ENCODE peak calls at places on chromosomes 1 and 21, in four cellular contexts. One of them, this sample, is unnamed.

GRCh38 chr1:53262000-53262399 is 23.7 kb upstream of the MAGOH start:
- DNase-seq in heart left ventricle: no peak
- DNase-seq in IMR-90: no peak
- DNase-seq in body of pancreas: no peak
- DNase-seq in this sample: no peak

GRCh38 chr1:3762151-3762872 is 10.1 kb downstream of the CCDC27 start:
- DNase-seq in heart left ventricle: no peak
- DNase-seq in IMR-90: no peak
- DNase-seq in body of pancreas: no peak
- DNase-seq in this sample: no peak

GRCh38 chr1:83970119-83970518 is 28.8 kb downstream of the TTLL7 start:
- DNase-seq in heart left ventricle: no peak
- DNase-seq in IMR-90: no peak
- DNase-seq in body of pancreas: no peak
- DNase-seq in this sample: no peak

GRCh38 chr1:208231929-208232360 is 12.2 kb downstream of the PLXNA2 start:
- DNase-seq in heart left ventricle: no peak
- DNase-seq in IMR-90: peak; percentile 87
- DNase-seq in body of pancreas: peak; percentile 47
- DNase-seq in this sample: no peak

GRCh38 chr1:87684786-87685185 is 356.1 kb downstream of the LMO4 start:
- DNase-seq in heart left ventricle: peak; percentile 10
- DNase-seq in IMR-90: peak; percentile 72
- DNase-seq in body of pancreas: no peak
- DNase-seq in this sample: no peak

GRCh38 chr1:172682812-172683211 is 23.9 kb downstream of the FASLG start:
- DNase-seq in heart left ventricle: no peak
- DNase-seq in IMR-90: no peak
- DNase-seq in body of pancreas: no peak
- DNase-seq in this sample: no peak

GRCh38 chr1:44571712-44572571 is 102.3 kb downstream of the TMEM53 start:
- DNase-seq in heart left ventricle: no peak
- DNase-seq in IMR-90: no peak
- DNase-seq in body of pancreas: peak; percentile 12
- DNase-seq in this sample: no peak

GRCh38 chr1:110055493-110056283 is 14.8 kb downstream of the ALX3 start:
- DNase-seq in heart left ventricle: no peak
- DNase-seq in IMR-90: peak; percentile 67
- DNase-seq in body of pancreas: no peak
- DNase-seq in this sample: no peak

GRCh38 chr1:116373451-116374339 is 651 bp downstream of the ATP1A1 start:
- DNase-seq in heart left ventricle: peak; percentile 80
- DNase-seq in IMR-90: peak; percentile 24
- DNase-seq in body of pancreas: peak; percentile 70
- DNase-seq in this sample: peak; percentile 67

GRCh38 chr1:36224537-36225297 is 474 bp downstream of the THRAP3 start:
- DNase-seq in heart left ventricle: peak; percentile 83
- DNase-seq in IMR-90: peak; percentile 83
- DNase-seq in body of pancreas: no peak
- DNase-seq in this sample: peak; percentile 95

GRCh38 chr1:36456391-36456928 is 6.2 kb upstream of the OSCP1 start:
- DNase-seq in heart left ventricle: no peak
- DNase-seq in IMR-90: no peak
- DNase-seq in body of pancreas: no peak
- DNase-seq in this sample: no peak

GRCh38 chr1:31372961-31373896 is at the start of gene FABP3:
- DNase-seq in heart left ventricle: peak; percentile 86
- DNase-seq in IMR-90: peak; percentile 51
- DNase-seq in body of pancreas: peak; percentile 70
- DNase-seq in this sample: peak; percentile 78

GRCh38 chr1:12572506-12572905 is 45.5 kb downstream of the DHRS3 start:
- DNase-seq in heart left ventricle: no peak
- DNase-seq in IMR-90: no peak
- DNase-seq in body of pancreas: no peak
- DNase-seq in this sample: no peak

GRCh38 chr1:2174348-2175054 is 20.1 kb downstream of the FAAP20 start:
- DNase-seq in heart left ventricle: peak; percentile 59
- DNase-seq in IMR-90: peak; percentile 54
- DNase-seq in body of pancreas: peak; percentile 41
- DNase-seq in this sample: no peak

GRCh38 chr1:222618880-222619321 is 1.0 kb downstream of the MIA3 start:
- DNase-seq in heart left ventricle: peak; percentile 11
- DNase-seq in IMR-90: peak; percentile 29
- DNase-seq in body of pancreas: peak; percentile 46
- DNase-seq in this sample: no peak

GRCh38 chr1:245645406-245645805 is 490.6 kb downstream of the KIF26B start:
- DNase-seq in heart left ventricle: no peak
- DNase-seq in IMR-90: no peak
- DNase-seq in body of pancreas: no peak
- DNase-seq in this sample: no peak

GRCh38 chr1:160925652-160926241 is 28.9 kb downstream of the ITLN2 start:
- DNase-seq in heart left ventricle: no peak
- DNase-seq in IMR-90: peak; percentile 14
- DNase-seq in body of pancreas: no peak
- DNase-seq in this sample: no peak

GRCh38 chr1:1777510-1777909 is 760 bp downstream of the NADK start:
- DNase-seq in heart left ventricle: peak; percentile 38
- DNase-seq in IMR-90: no peak
- DNase-seq in body of pancreas: no peak
- DNase-seq in this sample: peak; percentile 67

GRCh38 chr1:229629251-229629650 is 3.2 kb downstream of the URB2 start:
- DNase-seq in heart left ventricle: no peak
- DNase-seq in IMR-90: peak; percentile 88
- DNase-seq in body of pancreas: no peak
- DNase-seq in this sample: no peak

GRCh38 chr1:212514056-212514614 is 81.4 kb downstream of the NENF start:
- DNase-seq in heart left ventricle: peak; percentile 59
- DNase-seq in IMR-90: peak; percentile 65
- DNase-seq in body of pancreas: peak; percentile 54
- DNase-seq in this sample: no peak

GRCh38 chr1:30748699-30749401 is 8.7 kb downstream of the LAPTM5 start:
- DNase-seq in heart left ventricle: no peak
- DNase-seq in IMR-90: no peak
- DNase-seq in body of pancreas: no peak
- DNase-seq in this sample: no peak

GRCh38 chr1:173507205-173507846 is 30.2 kb downstream of the PRDX6 start:
- DNase-seq in heart left ventricle: no peak
- DNase-seq in IMR-90: peak; percentile 76
- DNase-seq in body of pancreas: no peak
- DNase-seq in this sample: no peak

GRCh38 chr1:224498574-224499170 is 64.1 kb upstream of the WDR26 start:
- DNase-seq in heart left ventricle: no peak
- DNase-seq in IMR-90: peak; percentile 76
- DNase-seq in body of pancreas: peak; percentile 33
- DNase-seq in this sample: no peak

GRCh38 chr1:148318123-148318899 is 164.8 kb downstream of the PPIAL4G start:
- DNase-seq in heart left ventricle: no peak
- DNase-seq in IMR-90: no peak
- DNase-seq in body of pancreas: no peak
- DNase-seq in this sample: no peak

GRCh38 chr21:37862536-37862935 is 53.7 kb downstream of the KCNJ6 start:
- DNase-seq in heart left ventricle: no peak
- DNase-seq in IMR-90: peak; percentile 66
- DNase-seq in body of pancreas: no peak
- DNase-seq in this sample: no peak

GRCh38 chr1:1065265-1065939 is 8.7 kb downstream of the RNF223 start:
- DNase-seq in heart left ventricle: no peak
- DNase-seq in IMR-90: no peak
- DNase-seq in body of pancreas: no peak
- DNase-seq in this sample: no peak

GRCh38 chr1:844472-845026 is 79.2 kb upstream of the SAMD11 start:
- DNase-seq in heart left ventricle: no peak
- DNase-seq in IMR-90: no peak
- DNase-seq in body of pancreas: no peak
- DNase-seq in this sample: no peak

GRCh38 chr1:64871256-64871655 is 95.1 kb downstream of the JAK1 start:
- DNase-seq in heart left ventricle: no peak
- DNase-seq in IMR-90: no peak
- DNase-seq in body of pancreas: no peak
- DNase-seq in this sample: no peak

GRCh38 chr1:81706650-81707435 is 93.9 kb upstream of the ADGRL2 start:
- DNase-seq in heart left ventricle: no peak
- DNase-seq in IMR-90: peak; percentile 70
- DNase-seq in body of pancreas: no peak
- DNase-seq in this sample: no peak

GRCh38 chr1:38476111-38476783 is 383.3 kb downstream of the RRAGC start:
- DNase-seq in heart left ventricle: no peak
- DNase-seq in IMR-90: no peak
- DNase-seq in body of pancreas: no peak
- DNase-seq in this sample: no peak

GRCh38 chr1:154884868-154885706 is 15.0 kb upstream of the KCNN3 start:
- DNase-seq in heart left ventricle: no peak
- DNase-seq in IMR-90: no peak
- DNase-seq in body of pancreas: no peak
- DNase-seq in this sample: no peak

GRCh38 chr1:180040034-180040433 is 85.4 kb downstream of the CEP350 start:
- DNase-seq in heart left ventricle: no peak
- DNase-seq in IMR-90: peak; percentile 37
- DNase-seq in body of pancreas: no peak
- DNase-seq in this sample: no peak

GRCh38 chr1:20366766-20367602 is 76.3 kb downstream of the VWA5B1 start:
- DNase-seq in heart left ventricle: peak; percentile 41
- DNase-seq in IMR-90: peak; percentile 45
- DNase-seq in body of pancreas: peak; percentile 42
- DNase-seq in this sample: no peak

GRCh38 chr21:27250386-27250785 is 283.5 kb upstream of the ADAMTS5 start:
- DNase-seq in heart left ventricle: no peak
- DNase-seq in IMR-90: no peak
- DNase-seq in body of pancreas: no peak
- DNase-seq in this sample: no peak

GRCh38 chr21:20729376-20729775 is 268.8 kb upstream of the NCAM2 start:
- DNase-seq in heart left ventricle: no peak
- DNase-seq in IMR-90: no peak
- DNase-seq in body of pancreas: no peak
- DNase-seq in this sample: no peak

DNA sequence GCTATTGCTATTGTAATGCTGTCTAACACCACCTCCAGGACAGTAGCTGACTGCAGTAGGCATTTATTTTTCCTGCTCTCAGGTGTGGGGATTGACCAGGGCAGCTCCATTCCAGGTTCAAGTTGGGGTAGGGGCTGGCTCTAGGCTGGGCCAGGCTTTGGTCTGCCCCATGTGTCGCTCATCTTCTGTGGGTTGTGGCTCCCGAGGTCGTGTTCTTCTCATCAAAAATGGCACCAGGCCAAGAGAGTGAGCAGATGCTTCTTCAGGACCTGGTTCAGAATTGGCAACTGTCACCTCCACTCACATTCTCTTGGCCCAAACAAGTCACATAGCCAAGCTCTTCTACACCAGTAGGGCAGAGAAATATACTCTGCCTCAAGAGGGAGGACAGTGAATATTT is 133.7 kb downstream of the PTPRU start:
- DNase-seq in heart left ventricle: no peak
- DNase-seq in IMR-90: no peak
- DNase-seq in body of pancreas: no peak
- DNase-seq in this sample: no peak
- TF ChIP-seq POLR2A in heart left ventricle: no peak
- TF ChIP-seq POLR2A in IMR-90: no peak
- TF ChIP-seq POLR2A in body of pancreas: no peak
- TF ChIP-seq POLR2A in this sample: no peak

DNA sequence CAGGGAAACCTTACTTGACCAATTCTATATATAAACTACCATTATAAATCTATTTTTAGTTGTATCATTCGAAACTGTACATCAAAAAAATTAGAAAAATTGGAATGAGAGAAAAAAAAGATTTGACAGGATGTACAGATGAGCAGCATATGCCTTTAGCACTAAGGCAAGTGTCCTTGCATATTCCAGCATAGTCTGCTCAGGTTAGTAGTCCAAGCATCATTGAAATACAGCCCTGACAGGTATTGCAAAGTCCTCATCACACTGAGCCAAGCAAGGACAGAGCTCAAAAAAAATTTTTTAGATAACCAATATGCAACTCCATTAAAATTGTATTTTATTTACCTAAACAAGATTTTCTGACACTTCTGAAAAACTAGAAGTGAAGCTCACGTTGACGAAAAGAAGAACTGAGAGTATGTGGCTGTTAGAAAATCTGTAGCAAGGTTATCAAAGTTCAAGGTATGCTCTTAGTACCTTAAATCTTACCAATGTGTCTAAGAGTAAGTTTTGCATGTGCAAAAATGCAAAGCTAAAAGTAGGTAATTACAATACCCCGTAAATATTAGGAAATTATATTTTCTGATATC is 465.6 kb upstream of the ADGRL4 start:
- DNase-seq in heart left ventricle: no peak
- DNase-seq in IMR-90: no peak
- DNase-seq in body of pancreas: no peak
- DNase-seq in this sample: no peak
- H3K4me3 ChIP-seq in heart left ventricle: no peak overlapping the region
- H3K4me3 ChIP-seq in IMR-90: no peak overlapping the region
- H3K4me3 ChIP-seq in body of pancreas: no peak overlapping the region
- H3K4me3 ChIP-seq in this sample: no peak overlapping the region

GRCh38 chr1:40039245-40039756 is 1.2 kb upstream of the CAP1 start:
- DNase-seq in heart left ventricle: no peak
- DNase-seq in IMR-90: peak; percentile 37
- DNase-seq in body of pancreas: peak; percentile 46
- DNase-seq in this sample: no peak
- TF ChIP-seq CTCF in heart left ventricle: peak; percentile 31
- TF ChIP-seq CTCF in IMR-90: no peak
- TF ChIP-seq CTCF in body of pancreas: no peak
- TF ChIP-seq CTCF in this sample: no peak

GRCh38 chr21:25565272-25566199 is 41.7 kb downstream of the MRPL39 start:
- DNase-seq in heart left ventricle: no peak
- DNase-seq in IMR-90: no peak
- DNase-seq in body of pancreas: no peak
- DNase-seq in this sample: no peak

GRCh38 chr21:25564349-25564948 is 42.8 kb downstream of the MRPL39 start:
- DNase-seq in heart left ventricle: no peak
- DNase-seq in IMR-90: no peak
- DNase-seq in body of pancreas: no peak
- DNase-seq in this sample: no peak

GRCh38 chr21:25561668-25562641 is 45.3 kb downstream of the MRPL39 start:
- DNase-seq in heart left ventricle: peak; percentile 40
- DNase-seq in IMR-90: peak; percentile 82
- DNase-seq in body of pancreas: peak; percentile 32
- DNase-seq in this sample: peak; percentile 86

GRCh38 chr21:25562660-25563059 is 44.6 kb downstream of the MRPL39 start:
- DNase-seq in heart left ventricle: no peak
- DNase-seq in IMR-90: no peak
- DNase-seq in body of pancreas: no peak
- DNase-seq in this sample: no peak

GRCh38 chr21:25563399-25564116 is 43.7 kb downstream of the MRPL39 start:
- DNase-seq in heart left ventricle: no peak
- DNase-seq in IMR-90: no peak
- DNase-seq in body of pancreas: no peak
- DNase-seq in this sample: no peak
- TF ChIP-seq POLR2A in heart left ventricle: no peak
- TF ChIP-seq POLR2A in IMR-90: no peak
- TF ChIP-seq POLR2A in body of pancreas: no peak
- TF ChIP-seq POLR2A in this sample: no peak

This sample was measured in lower leg skin.